ENCODE peak calls at places on chromosomes 2 and 18, in four cellular contexts. X is CD8-positive, alpha-beta memory T cell; U is K562; J is endothelial cell of umbilical vein. R is an unnamed sample.

GRCh38 chr18:11518788-11519685 is 90.4 kb upstream of the SLC35G4 start:
- DNase-seq in X (no peak), U (peak; percentile 73), J (peak; percentile 39), R (peak; percentile 15)

GRCh38 chr18:63472380-63472779 is 4.4 kb upstream of the SERPINB5 start:
- DNase-seq in X (no peak), U (no peak), J (no peak), R (peak; percentile 88)

GRCh38 chr18:79365701-79366100 is 30.0 kb upstream of the NFATC1 start:
- DNase-seq in X (no peak), U (no peak), J (no peak), R (no peak)

GRCh38 chr2:36493221-36493620 is 104.7 kb downstream of the FEZ2 start:
- DNase-seq in X (no peak), U (no peak), J (no peak), R (no peak)

GRCh38 chr18:3710712-3711269 is 260.8 kb downstream of the TGIF1 start:
- DNase-seq in X (no peak), U (no peak), J (peak; percentile 96), R (peak; percentile 98)

GRCh38 chr2:136025057-136025973 is 39.9 kb upstream of the DARS1 start:
- DNase-seq in X (no peak), U (peak; percentile 43), J (peak; percentile 43), R (peak; percentile 66)

GRCh38 chr2:96470636-96471035 is 34.5 kb downstream of the NEURL3 start:
- DNase-seq in X (peak; percentile 26), U (peak; percentile 29), J (peak; percentile 54), R (peak; percentile 32)

GRCh38 chr18:70295633-70296188 is 6.9 kb downstream of the SOCS6 start:
- DNase-seq in X (no peak), U (no peak), J (no peak), R (no peak)

GRCh38 chr2:241798631-241799521 is 10.1 kb upstream of the NEU4 start:
- DNase-seq in X (no peak), U (no peak), J (no peak), R (no peak)

GRCh38 chr2:4674007-4674406 is 970.6 kb downstream of the DCDC2C start:
- DNase-seq in X (no peak), U (no peak), J (no peak), R (no peak)

GRCh38 chr18:23194150-23194968 is 59.1 kb downstream of the CABLES1 start:
- DNase-seq in X (no peak), U (no peak), J (peak; percentile 44), R (no peak)

GRCh38 chr2:133819906-133820305 is 251.6 kb upstream of the NCKAP5 start:
- DNase-seq in X (no peak), U (no peak), J (no peak), R (no peak)

GRCh38 chr18:44568343-44568742 is 112.3 kb upstream of the SETBP1 start:
- DNase-seq in X (no peak), U (no peak), J (no peak), R (no peak)

GRCh38 chr2:73269686-73270465 is 14.4 kb downstream of the FBXO41 start:
- DNase-seq in X (no peak), U (no peak), J (no peak), R (no peak)

GRCh38 chr2:153478289-153479261 is at the start of gene RPRM:
- DNase-seq in X (peak; percentile 19), U (peak; percentile 43), J (peak; percentile 62), R (peak; percentile 51)

DNA sequence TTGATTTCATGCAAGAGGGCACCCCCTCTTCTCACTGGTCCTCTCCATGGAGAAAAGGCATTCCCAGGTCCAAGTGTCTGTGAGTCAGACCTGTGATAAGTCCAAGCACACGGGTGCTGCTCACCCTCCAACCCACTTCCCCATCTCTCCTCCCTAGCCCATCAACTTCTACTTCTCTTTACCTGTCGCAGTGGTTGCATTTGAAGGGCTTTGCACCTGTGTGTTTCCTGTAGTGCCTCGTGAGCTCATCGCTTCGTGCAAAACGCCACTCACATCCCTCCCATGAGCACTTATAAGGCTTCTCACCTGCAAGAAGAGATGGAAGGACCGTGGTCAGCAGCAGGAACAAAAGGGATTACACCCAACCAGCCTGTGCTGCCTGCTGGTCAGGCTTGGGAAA is 77.5 kb downstream of the KLF7 start:
- DNase-seq in X (no peak), U (no peak), J (no peak), R (no peak)
- H3K4me1 ChIP-seq in X (peaks cover 31% of the 10 kb centered on the region), U (no peaks in the 10 kb centered on the region), J (peaks cover 28% of the 10 kb centered on the region), R (no peaks in the 10 kb centered on the region)

DNA sequence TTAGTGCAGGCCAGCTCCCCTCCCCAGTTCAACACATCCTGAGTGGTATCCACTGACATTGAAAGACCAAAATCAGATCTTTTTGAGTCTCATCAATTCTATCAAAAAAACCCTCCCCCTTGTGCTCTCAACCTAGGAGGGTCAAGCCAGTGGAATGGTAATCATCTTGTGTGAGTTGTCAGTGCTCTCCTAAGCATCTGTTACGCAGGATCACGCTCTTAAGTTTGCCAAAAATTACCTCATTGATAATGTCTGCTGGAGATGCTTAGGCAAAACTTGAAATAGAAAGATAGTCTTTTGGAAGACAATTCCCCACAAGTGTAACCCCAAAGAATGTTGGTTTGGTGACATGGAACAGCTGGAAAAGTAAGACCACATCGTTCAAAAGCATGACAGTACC is 753.7 kb downstream of the RNF144A start:
- DNase-seq in X (no peak), U (no peak), J (no peak), R (no peak)
- H3K27ac ChIP-seq in X (no peak overlapping the region), U (no peak overlapping the region), J (no peak overlapping the region), R (peak overlapping the region; percentile 15)

GRCh38 chr2:128321421-128321775 is 2.7 kb upstream of the HS6ST1 start:
- DNase-seq in X (no peak), U (no peak), J (no peak), R (no peak)

GRCh38 chr2:128318776-128319456 is at the start of gene HS6ST1:
- DNase-seq in X (peak; percentile 85), U (peak; percentile 87), J (peak; percentile 73), R (peak; percentile 80)

GRCh38 chr2:128319773-128320608 is 1.3 kb upstream of the HS6ST1 start:
- DNase-seq in X (no peak), U (no peak), J (no peak), R (no peak)

GRCh38 chr2:128320609-128321420 is 2.1 kb upstream of the HS6ST1 start:
- DNase-seq in X (no peak), U (no peak), J (no peak), R (no peak)

DNA sequence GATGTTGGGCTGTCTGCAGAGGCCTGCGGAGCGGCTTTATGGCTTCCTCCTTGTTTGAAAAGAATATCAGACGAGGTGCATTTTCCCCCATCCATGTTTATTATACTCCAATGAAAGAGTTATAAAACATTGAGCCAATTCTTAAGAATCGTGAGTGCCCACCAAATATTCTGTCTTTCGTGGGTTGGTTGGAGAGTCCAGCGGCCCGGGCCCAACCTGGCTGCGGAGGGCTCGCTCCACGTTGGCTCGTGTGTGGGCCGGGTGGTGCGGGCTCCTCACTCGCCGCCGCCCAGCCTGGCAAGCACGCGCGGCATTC is 747 bp upstream of the HS6ST1 start:
- DNase-seq in X (no peak), U (no peak), J (no peak), R (no peak)
- H3K4me1 ChIP-seq in X (peaks cover 27% of the 10 kb centered on the region), U (peaks cover 72% of the 10 kb centered on the region), J (peaks cover 11% of the 10 kb centered on the region), R (peaks cover 3% of the 10 kb centered on the region)

DNA sequence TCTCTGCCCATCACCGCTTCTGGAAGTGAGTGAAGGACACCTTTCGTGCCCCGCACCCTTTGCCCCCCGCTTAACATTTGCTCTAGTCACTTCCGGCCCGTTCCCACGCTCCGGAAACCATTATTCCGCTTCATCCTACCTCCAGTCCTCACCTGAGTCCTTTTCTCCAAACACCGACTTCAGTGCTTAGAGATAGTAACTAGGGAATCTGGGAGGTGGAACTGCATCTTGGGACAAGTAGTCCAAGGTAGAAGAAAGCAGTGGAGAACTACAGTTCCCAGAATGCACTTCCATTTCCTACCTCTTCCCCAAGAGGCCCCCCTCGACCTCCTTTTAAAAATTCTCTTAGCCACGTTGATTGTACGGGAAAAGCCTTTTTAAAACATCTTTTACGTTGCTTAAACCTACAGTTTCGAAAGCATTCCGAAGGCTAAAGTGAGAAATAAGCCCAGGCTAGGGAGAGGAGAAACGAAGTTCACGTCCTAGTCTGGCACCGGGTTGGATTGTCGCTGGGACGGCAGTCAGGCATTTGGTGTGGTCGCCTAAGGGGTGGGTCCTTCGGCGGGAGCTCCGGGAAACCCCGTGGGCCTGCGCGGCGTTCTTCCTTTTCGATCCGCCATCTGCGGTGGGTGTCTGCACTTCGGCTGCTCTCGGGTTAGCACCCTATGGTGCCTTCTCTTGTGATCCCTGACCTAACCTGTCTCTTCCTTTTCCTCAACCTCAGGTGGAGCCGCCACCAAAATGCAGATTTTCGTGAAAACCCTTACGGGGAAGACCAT is at the start of the genes CLHC1 and RPS27A:
- DNase-seq in X (peak; percentile 93), U (peak; percentile 95), J (peak; percentile 92), R (peak; percentile 98)
- H3K27ac ChIP-seq in X (peak within 1 kb of the TSS; percentile 91), U (peak within 1 kb of the TSS; percentile 99), J (peak within 1 kb of the TSS; percentile 99), R (peak within 1 kb of the TSS; percentile 92)

DNA sequence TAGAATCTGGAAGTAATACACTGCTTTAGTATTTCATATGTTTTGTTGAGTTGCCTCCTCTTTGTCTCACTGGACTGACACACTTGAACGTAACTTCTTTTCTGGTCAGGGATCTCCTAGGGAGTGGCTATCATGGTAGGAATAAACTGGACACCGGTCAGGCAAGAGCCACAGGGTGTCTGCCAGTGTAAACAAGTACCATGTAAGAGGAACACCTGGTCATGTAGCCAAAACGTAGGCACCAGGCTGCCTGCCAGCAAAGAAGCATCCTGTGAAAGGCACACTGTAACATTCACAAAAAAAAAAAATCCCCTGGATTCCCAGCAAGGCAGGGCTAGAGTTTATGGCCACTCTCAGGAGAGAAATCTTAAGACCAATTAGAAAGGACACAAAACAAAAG is 372.8 kb upstream of the RND3 start:
- DNase-seq in X (no peak), U (no peak), J (no peak), R (no peak)
- H3K4me1 ChIP-seq in X (no peaks in the 10 kb centered on the region), U (no peaks in the 10 kb centered on the region), J (no peaks in the 10 kb centered on the region), R (no peaks in the 10 kb centered on the region)

GRCh38 chr2:11498126-11498473 is 32.1 kb upstream of the E2F6 start:
- DNase-seq in X (no peak), U (no peak), J (no peak), R (no peak)
- H3K27ac ChIP-seq in X (no peak overlapping the region), U (no peak overlapping the region), J (no peak overlapping the region), R (no peak overlapping the region)